ENCODE peak calls at places on chromosome X, in seven cellular contexts. One of them, this sample, is unnamed.

GRCh38 chrX:38220024-38220935 is at the start of gene SRPX:
- DNase-seq in uterus: peak; percentile 32
- DNase-seq in heart left ventricle: peak; percentile 37
- DNase-seq in neuronal stem cell: peak; percentile 20
- DNase-seq in BE2C: peak; percentile 27
- DNase-seq in fibroblast of the aortic adventitia: peak; percentile 60
- DNase-seq in aorta: peak; percentile 60
- DNase-seq in this sample: peak; percentile 38

GRCh38 chrX:2875798-2876399 is 47.2 kb downstream of the GYG2 start:
- DNase-seq in fibroblast of the aortic adventitia: peak; percentile 20
- DNase-seq in neuronal stem cell: no peak
- DNase-seq in uterus: no peak
- DNase-seq in aorta: no peak
- DNase-seq in heart left ventricle: no peak
- DNase-seq in BE2C: no peak
- DNase-seq in this sample: no peak

GRCh38 chrX:138648570-138648969 is 62.9 kb downstream of the FGF13 start:
- DNase-seq in neuronal stem cell: no peak
- DNase-seq in BE2C: no peak
- DNase-seq in aorta: no peak
- DNase-seq in fibroblast of the aortic adventitia: no peak
- DNase-seq in heart left ventricle: no peak
- DNase-seq in uterus: no peak
- DNase-seq in this sample: no peak

GRCh38 chrX:9997524-9997923 is 30.4 kb downstream of the CLDN34 start:
- DNase-seq in aorta: no peak
- DNase-seq in BE2C: no peak
- DNase-seq in fibroblast of the aortic adventitia: no peak
- DNase-seq in uterus: no peak
- DNase-seq in heart left ventricle: no peak
- DNase-seq in neuronal stem cell: no peak
- DNase-seq in this sample: no peak

GRCh38 chrX:152824841-152825374 is 5.6 kb downstream of the CETN2 start:
- DNase-seq in fibroblast of the aortic adventitia: no peak
- DNase-seq in aorta: no peak
- DNase-seq in neuronal stem cell: no peak
- DNase-seq in uterus: no peak
- DNase-seq in heart left ventricle: no peak
- DNase-seq in BE2C: no peak
- DNase-seq in this sample: peak; percentile 64

GRCh38 chrX:3286196-3286920 is 60.1 kb downstream of the MXRA5 start:
- DNase-seq in BE2C: no peak
- DNase-seq in heart left ventricle: no peak
- DNase-seq in aorta: peak; percentile 44
- DNase-seq in neuronal stem cell: no peak
- DNase-seq in uterus: no peak
- DNase-seq in fibroblast of the aortic adventitia: peak; percentile 79
- DNase-seq in this sample: peak; percentile 76

GRCh38 chrX:17361620-17362019 is 13.4 kb upstream of the NHS start:
- DNase-seq in BE2C: peak; percentile 58
- DNase-seq in aorta: no peak
- DNase-seq in heart left ventricle: no peak
- DNase-seq in fibroblast of the aortic adventitia: no peak
- DNase-seq in neuronal stem cell: no peak
- DNase-seq in uterus: no peak
- DNase-seq in this sample: no peak

GRCh38 chrX:25079020-25079419 is 63.3 kb upstream of the ARX start:
- DNase-seq in BE2C: no peak
- DNase-seq in fibroblast of the aortic adventitia: no peak
- DNase-seq in neuronal stem cell: no peak
- DNase-seq in aorta: no peak
- DNase-seq in uterus: no peak
- DNase-seq in heart left ventricle: no peak
- DNase-seq in this sample: no peak

GRCh38 chrX:46758163-46758955 is 559 bp downstream of the SLC9A7 start:
- DNase-seq in BE2C: no peak
- DNase-seq in neuronal stem cell: peak; percentile 0
- DNase-seq in aorta: no peak
- DNase-seq in uterus: no peak
- DNase-seq in fibroblast of the aortic adventitia: no peak
- DNase-seq in heart left ventricle: no peak
- DNase-seq in this sample: peak; percentile 32

GRCh38 chrX:126785539-126785938 is 34.0 kb upstream of the PRR32 start:
- DNase-seq in aorta: no peak
- DNase-seq in heart left ventricle: no peak
- DNase-seq in fibroblast of the aortic adventitia: no peak
- DNase-seq in neuronal stem cell: no peak
- DNase-seq in uterus: no peak
- DNase-seq in BE2C: no peak
- DNase-seq in this sample: no peak

GRCh38 chrX:41108684-41109205 is 23.5 kb downstream of the USP9X start:
- DNase-seq in aorta: no peak
- DNase-seq in uterus: no peak
- DNase-seq in heart left ventricle: no peak
- DNase-seq in neuronal stem cell: no peak
- DNase-seq in fibroblast of the aortic adventitia: no peak
- DNase-seq in BE2C: no peak
- DNase-seq in this sample: no peak

GRCh38 chrX:42714981-42715688 is 62.8 kb downstream of the PPP1R2C start:
- DNase-seq in BE2C: peak; percentile 33
- DNase-seq in aorta: peak; percentile 60
- DNase-seq in neuronal stem cell: peak; percentile 0
- DNase-seq in heart left ventricle: peak; percentile 6
- DNase-seq in fibroblast of the aortic adventitia: no peak
- DNase-seq in uterus: no peak
- DNase-seq in this sample: peak; percentile 66

GRCh38 chrX:133307637-133308485 is 89.7 kb upstream of the TFDP3 start:
- DNase-seq in uterus: peak; percentile 21
- DNase-seq in fibroblast of the aortic adventitia: peak; percentile 5
- DNase-seq in BE2C: no peak
- DNase-seq in heart left ventricle: peak; percentile 6
- DNase-seq in aorta: peak; percentile 53
- DNase-seq in neuronal stem cell: peak; percentile 72
- DNase-seq in this sample: no peak

GRCh38 chrX:100410083-100410590 is at the start of gene PCDH19:
- DNase-seq in aorta: peak; percentile 60
- DNase-seq in uterus: peak; percentile 55
- DNase-seq in BE2C: peak; percentile 77
- DNase-seq in heart left ventricle: peak; percentile 58
- DNase-seq in fibroblast of the aortic adventitia: peak; percentile 28
- DNase-seq in neuronal stem cell: no peak
- DNase-seq in this sample: peak; percentile 66

GRCh38 chrX:40091691-40092421 is 5.9 kb downstream of the BCOR start:
- DNase-seq in neuronal stem cell: no peak
- DNase-seq in fibroblast of the aortic adventitia: no peak
- DNase-seq in aorta: no peak
- DNase-seq in BE2C: no peak
- DNase-seq in uterus: no peak
- DNase-seq in heart left ventricle: no peak
- DNase-seq in this sample: no peak
- H3K4me3 ChIP-seq in neuronal stem cell: no peak overlapping the region
- H3K4me3 ChIP-seq in fibroblast of the aortic adventitia: no peak overlapping the region
- H3K4me3 ChIP-seq in aorta: no peak overlapping the region
- H3K4me3 ChIP-seq in BE2C: no peak overlapping the region
- H3K4me3 ChIP-seq in uterus: no peak overlapping the region
- H3K4me3 ChIP-seq in heart left ventricle: no peak overlapping the region
- H3K4me3 ChIP-seq in this sample: no peak overlapping the region

GRCh38 chrX:13373807-13374187 is 53.9 kb upstream of the ATXN3L start:
- DNase-seq in BE2C: no peak
- DNase-seq in heart left ventricle: no peak
- DNase-seq in fibroblast of the aortic adventitia: peak; percentile 90
- DNase-seq in aorta: no peak
- DNase-seq in neuronal stem cell: no peak
- DNase-seq in uterus: no peak
- DNase-seq in this sample: peak; percentile 31
- H3K4me3 ChIP-seq in BE2C: no peak overlapping the region
- H3K4me3 ChIP-seq in heart left ventricle: no peak overlapping the region
- H3K4me3 ChIP-seq in fibroblast of the aortic adventitia: no peak overlapping the region
- H3K4me3 ChIP-seq in aorta: no peak overlapping the region
- H3K4me3 ChIP-seq in neuronal stem cell: no peak overlapping the region
- H3K4me3 ChIP-seq in uterus: no peak overlapping the region
- H3K4me3 ChIP-seq in this sample: no peak overlapping the region

GRCh38 chrX:39853417-39853816 is 244.3 kb downstream of the BCOR start:
- DNase-seq in heart left ventricle: no peak
- DNase-seq in BE2C: no peak
- DNase-seq in uterus: no peak
- DNase-seq in fibroblast of the aortic adventitia: no peak
- DNase-seq in aorta: no peak
- DNase-seq in neuronal stem cell: no peak
- DNase-seq in this sample: no peak
- H3K4me3 ChIP-seq in heart left ventricle: no peak overlapping the region
- H3K4me3 ChIP-seq in BE2C: no peak overlapping the region
- H3K4me3 ChIP-seq in uterus: no peak overlapping the region
- H3K4me3 ChIP-seq in fibroblast of the aortic adventitia: no peak overlapping the region
- H3K4me3 ChIP-seq in aorta: no peak overlapping the region
- H3K4me3 ChIP-seq in neuronal stem cell: no peak overlapping the region
- H3K4me3 ChIP-seq in this sample: no peak overlapping the region

GRCh38 chrX:103404225-103405008 is 28.1 kb downstream of the BEX3 start:
- DNase-seq in BE2C: peak; percentile 53
- DNase-seq in uterus: peak; percentile 49
- DNase-seq in aorta: peak; percentile 77
- DNase-seq in neuronal stem cell: peak; percentile 59
- DNase-seq in heart left ventricle: peak; percentile 58
- DNase-seq in fibroblast of the aortic adventitia: peak; percentile 89
- DNase-seq in this sample: peak; percentile 54
- H3K4me3 ChIP-seq in BE2C: peak overlapping the region; percentile 74
- H3K4me3 ChIP-seq in uterus: peak overlapping the region; percentile 31
- H3K4me3 ChIP-seq in aorta: peak overlapping the region; percentile 43
- H3K4me3 ChIP-seq in neuronal stem cell: peak overlapping the region; percentile 53
- H3K4me3 ChIP-seq in heart left ventricle: peak overlapping the region; percentile 64
- H3K4me3 ChIP-seq in fibroblast of the aortic adventitia: peak overlapping the region; percentile 70
- H3K4me3 ChIP-seq in this sample: peak overlapping the region; percentile 58

DNA sequence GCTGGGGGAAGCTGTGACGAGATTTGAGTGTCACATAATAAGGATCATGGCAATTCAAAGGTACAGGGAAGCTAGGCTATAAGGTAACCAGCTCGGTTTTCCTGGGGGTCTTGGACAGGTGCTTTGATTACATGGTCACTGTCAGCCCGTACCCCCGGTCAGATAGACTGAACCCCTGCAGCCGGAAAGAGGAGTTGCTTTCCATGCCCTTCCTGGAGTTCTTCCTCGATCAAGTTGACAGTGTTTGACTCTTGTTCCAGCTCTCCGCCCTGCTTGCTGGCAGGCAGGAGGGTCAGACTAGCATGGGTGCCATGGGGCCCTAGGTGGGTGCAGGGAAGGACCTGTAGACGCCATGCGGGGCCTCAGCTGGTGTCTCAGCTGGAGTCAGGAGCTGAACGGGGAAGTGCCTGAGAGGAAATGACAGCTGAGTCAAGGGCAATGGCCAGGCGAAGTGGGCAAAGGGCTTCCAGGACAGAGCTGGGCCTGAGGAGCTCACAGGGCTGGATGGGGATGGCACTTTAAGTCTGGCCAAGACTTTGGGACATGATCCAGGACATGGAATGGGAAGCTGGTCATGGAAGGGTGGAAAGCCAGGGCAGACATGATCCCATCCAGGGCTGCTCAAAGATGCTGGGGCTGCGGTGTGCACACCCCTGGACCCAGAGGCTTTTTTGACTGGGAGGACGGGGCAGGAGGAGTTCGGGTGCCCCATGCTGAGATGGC is 1.6 kb downstream of the TMEM187 start:
- DNase-seq in fibroblast of the aortic adventitia: no peak
- DNase-seq in neuronal stem cell: no peak
- DNase-seq in BE2C: no peak
- DNase-seq in heart left ventricle: no peak
- DNase-seq in uterus: no peak
- DNase-seq in aorta: peak; percentile 59
- DNase-seq in this sample: no peak
- H3K4me3 ChIP-seq in fibroblast of the aortic adventitia: peak overlapping the region; percentile 88
- H3K4me3 ChIP-seq in neuronal stem cell: no peak overlapping the region
- H3K4me3 ChIP-seq in BE2C: no peak overlapping the region
- H3K4me3 ChIP-seq in heart left ventricle: peak overlapping the region; percentile 93
- H3K4me3 ChIP-seq in uterus: no peak overlapping the region
- H3K4me3 ChIP-seq in aorta: no peak overlapping the region
- H3K4me3 ChIP-seq in this sample: no peak overlapping the region

GRCh38 chrX:96386981-96387380 is 297.7 kb upstream of the DIAPH2 start:
- DNase-seq in uterus: no peak
- DNase-seq in neuronal stem cell: no peak
- DNase-seq in BE2C: no peak
- DNase-seq in fibroblast of the aortic adventitia: no peak
- DNase-seq in heart left ventricle: no peak
- DNase-seq in aorta: no peak
- DNase-seq in this sample: no peak
- H3K4me3 ChIP-seq in uterus: no peak overlapping the region
- H3K4me3 ChIP-seq in neuronal stem cell: no peak overlapping the region
- H3K4me3 ChIP-seq in BE2C: no peak overlapping the region
- H3K4me3 ChIP-seq in fibroblast of the aortic adventitia: no peak overlapping the region
- H3K4me3 ChIP-seq in heart left ventricle: no peak overlapping the region
- H3K4me3 ChIP-seq in aorta: no peak overlapping the region
- H3K4me3 ChIP-seq in this sample: no peak overlapping the region

GRCh38 chrX:6226646-6227444 is 1.8 kb downstream of the NLGN4X start:
- DNase-seq in uterus: no peak
- DNase-seq in BE2C: no peak
- DNase-seq in neuronal stem cell: peak; percentile 36
- DNase-seq in fibroblast of the aortic adventitia: no peak
- DNase-seq in heart left ventricle: no peak
- DNase-seq in aorta: no peak
- DNase-seq in this sample: no peak

GRCh38 chrX:6226053-6226645 is 2.5 kb downstream of the NLGN4X start:
- DNase-seq in uterus: no peak
- DNase-seq in BE2C: no peak
- DNase-seq in fibroblast of the aortic adventitia: no peak
- DNase-seq in neuronal stem cell: peak; percentile 33
- DNase-seq in heart left ventricle: no peak
- DNase-seq in aorta: no peak
- DNase-seq in this sample: peak; percentile 4

GRCh38 chrX:6227445-6227820 is 1.2 kb downstream of the NLGN4X start:
- DNase-seq in uterus: no peak
- DNase-seq in aorta: no peak
- DNase-seq in BE2C: no peak
- DNase-seq in heart left ventricle: no peak
- DNase-seq in neuronal stem cell: peak; percentile 1
- DNase-seq in fibroblast of the aortic adventitia: no peak
- DNase-seq in this sample: no peak

GRCh38 chrX:6225307-6226052 is 3.2 kb downstream of the NLGN4X start:
- DNase-seq in aorta: no peak
- DNase-seq in neuronal stem cell: peak; percentile 0
- DNase-seq in BE2C: no peak
- DNase-seq in heart left ventricle: no peak
- DNase-seq in fibroblast of the aortic adventitia: no peak
- DNase-seq in uterus: no peak
- DNase-seq in this sample: no peak

DNA sequence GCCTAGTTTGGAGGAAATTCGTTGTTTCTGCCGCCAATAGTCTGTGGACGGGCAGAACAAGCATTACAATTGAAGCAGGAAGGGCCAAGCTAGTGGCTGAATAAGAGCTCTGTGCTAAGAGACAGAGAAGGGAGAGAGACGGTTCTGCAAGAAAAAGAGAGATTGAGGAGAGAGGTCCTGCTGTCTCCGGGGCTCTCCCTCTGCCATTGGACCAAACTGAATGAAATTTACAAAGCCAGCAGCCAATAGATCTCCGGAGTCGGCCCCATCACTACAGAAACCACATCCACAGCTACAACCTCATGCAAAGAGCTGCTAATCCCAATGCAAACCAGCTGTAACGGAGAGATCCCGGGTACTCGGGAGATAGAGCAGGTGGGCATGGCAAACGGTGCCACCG is at the start of gene NLGN4X:
- DNase-seq in heart left ventricle: no peak
- DNase-seq in neuronal stem cell: peak; percentile 11
- DNase-seq in uterus: no peak
- DNase-seq in fibroblast of the aortic adventitia: no peak
- DNase-seq in BE2C: no peak
- DNase-seq in aorta: no peak
- DNase-seq in this sample: no peak
- H3K4me3 ChIP-seq in heart left ventricle: peak within 1 kb of the TSS; percentile 59
- H3K4me3 ChIP-seq in neuronal stem cell: peak within 1 kb of the TSS; percentile 74
- H3K4me3 ChIP-seq in uterus: peak within 1 kb of the TSS; percentile 26
- H3K4me3 ChIP-seq in fibroblast of the aortic adventitia: no peak within 1 kb of the TSS
- H3K4me3 ChIP-seq in BE2C: no peak within 1 kb of the TSS
- H3K4me3 ChIP-seq in aorta: no peak within 1 kb of the TSS
- H3K4me3 ChIP-seq in this sample: no peak within 1 kb of the TSS

GRCh38 chrX:40107291-40108083 is 9.7 kb upstream of the BCOR start:
- DNase-seq in BE2C: peak; percentile 66
- DNase-seq in uterus: peak; percentile 40
- DNase-seq in neuronal stem cell: no peak
- DNase-seq in fibroblast of the aortic adventitia: no peak
- DNase-seq in heart left ventricle: peak; percentile 48
- DNase-seq in aorta: peak; percentile 87
- DNase-seq in this sample: no peak
- H3K4me3 ChIP-seq in BE2C: peak overlapping the region; percentile 53
- H3K4me3 ChIP-seq in uterus: peak overlapping the region; percentile 39
- H3K4me3 ChIP-seq in neuronal stem cell: peak overlapping the region; percentile 61
- H3K4me3 ChIP-seq in fibroblast of the aortic adventitia: no peak overlapping the region
- H3K4me3 ChIP-seq in heart left ventricle: peak overlapping the region; percentile 67
- H3K4me3 ChIP-seq in aorta: no peak overlapping the region
- H3K4me3 ChIP-seq in this sample: no peak overlapping the region